ENCODE peak calls at places on chromosomes 2 and 18, in ten cellular contexts. S, A, F, O, M, E, B, U, W and R are unnamed samples.

GRCh38 chr2:676647-677055 is 555 bp downstream of the TMEM18 start:
- DNase-seq in W (peak; percentile 100), B (peak; percentile 90), E (peak; percentile 99), M (peak; percentile 99), O (peak; percentile 94), S (peak; percentile 94), U (peak; percentile 99), F (peak; percentile 100), A (peak; percentile 98), R (peak; percentile 99)

GRCh38 chr2:215931256-215931903 is 82.0 kb downstream of the MREG start:
- DNase-seq in S (peak; percentile 27), B (peak; percentile 74), M (peak; percentile 20), F (no peak), O (peak; percentile 9), E (no peak), A (peak; percentile 39), U (peak; percentile 65), W (no peak), R (peak; percentile 9)

GRCh38 chr18:41075212-41075611 is 879.8 kb upstream of the PIK3C3 start:
- DNase-seq in E (no peak), M (no peak), U (no peak), O (no peak), S (no peak), F (no peak), A (no peak), W (no peak), B (no peak), R (no peak)

GRCh38 chr2:39448169-39448502 is 11.1 kb upstream of the MAP4K3 start:
- DNase-seq in F (no peak), M (no peak), W (no peak), A (no peak), B (no peak), O (no peak), U (no peak), E (no peak), S (no peak), R (no peak)

GRCh38 chr2:240884745-240885144 is 11.2 kb downstream of the MAB21L4 start:
- DNase-seq in O (no peak), U (no peak), W (no peak), M (no peak), B (no peak), F (no peak), E (no peak), A (no peak), S (no peak), R (no peak)

GRCh38 chr2:195622966-195623365 is 34.1 kb upstream of the SLC39A10 start:
- DNase-seq in A (no peak), U (no peak), B (peak; percentile 69), O (no peak), S (no peak), W (no peak), E (no peak), F (no peak), M (no peak), R (no peak)

GRCh38 chr18:22026889-22027288 is 142.5 kb upstream of the GATA6 start:
- DNase-seq in U (no peak), F (no peak), E (no peak), B (no peak), M (no peak), W (no peak), S (no peak), O (no peak), A (no peak), R (no peak)

GRCh38 chr18:55981712-55982475 is 393.9 kb upstream of the TCF4 start:
- DNase-seq in E (no peak), A (no peak), F (no peak), M (no peak), S (no peak), B (no peak), U (no peak), W (no peak), O (no peak), R (no peak)

GRCh38 chr2:88709117-88709739 is 17.8 kb downstream of the RPIA start:
- DNase-seq in O (no peak), U (peak; percentile 54), F (no peak), A (no peak), B (peak; percentile 78), S (no peak), M (no peak), W (no peak), E (no peak), R (no peak)

GRCh38 chr2:70670626-70671025 is 97.4 kb downstream of the ADD2 start:
- DNase-seq in B (no peak), W (no peak), O (no peak), A (no peak), F (no peak), S (no peak), M (no peak), U (no peak), E (no peak), R (no peak)

GRCh38 chr2:236994361-236994760 is 91.3 kb upstream of the COPS8 start:
- DNase-seq in M (no peak), O (no peak), S (no peak), W (no peak), E (no peak), U (no peak), F (no peak), B (no peak), A (no peak), R (no peak)

GRCh38 chr2:30300456-30301221 is 69.3 kb downstream of the LBH start:
- DNase-seq in E (no peak), U (peak; percentile 9), A (no peak), W (no peak), S (no peak), O (no peak), F (no peak), B (no peak), M (no peak), R (no peak)

GRCh38 chr18:44246001-44246400 is 434.7 kb upstream of the SETBP1 start:
- DNase-seq in U (no peak), E (no peak), W (no peak), F (no peak), M (no peak), A (no peak), O (no peak), S (no peak), B (no peak), R (no peak)

GRCh38 chr2:173119069-173119807 is 43.6 kb downstream of the MAP3K20 start:
- DNase-seq in E (no peak), S (no peak), U (peak; percentile 43), W (no peak), F (no peak), O (no peak), A (no peak), B (no peak), M (no peak), R (no peak)

GRCh38 chr18:35005963-35006577 is 35.1 kb upstream of the MAPRE2 start:
- DNase-seq in S (no peak), M (no peak), E (no peak), O (peak; percentile 3), U (peak; percentile 66), A (no peak), B (peak; percentile 32), W (peak; percentile 47), F (no peak), R (peak; percentile 25)

GRCh38 chr18:41324020-41324791 is 630.8 kb upstream of the PIK3C3 start:
- DNase-seq in U (no peak), B (no peak), F (no peak), S (no peak), A (no peak), W (no peak), M (no peak), O (no peak), E (no peak), R (no peak)

GRCh38 chr18:22275706-22276333 is 106.4 kb downstream of the GATA6 start:
- DNase-seq in E (no peak), B (no peak), O (no peak), M (no peak), F (no peak), W (no peak), A (no peak), S (no peak), U (no peak), R (no peak)